ENCODE peak calls at places on chromosome 20, in seven cellular contexts. A, L, J, N, Z, G and K are unnamed samples.
A peak's percentile ranks its signal among the peaks of the same experiment; 100 is the strongest.

GRCh38 chr20:49853640-49854039 is 41.0 kb downstream of the SLC9A8 start:
- DNase-seq in A (no peak), L (no peak), J (peak; percentile 89), N (peak; percentile 63), Z (no peak), G (no peak), K (peak; percentile 78)

GRCh38 chr20:9392892-9393857 is 121.2 kb upstream of the LAMP5 start:
- DNase-seq in A (peak; percentile 67), L (no peak), J (peak; percentile 81), N (peak; percentile 82), Z (peak; percentile 29), G (no peak), K (no peak)

GRCh38 chr20:22905667-22906066 is 129.4 kb upstream of the SSTR4 start:
- DNase-seq in A (no peak), L (no peak), J (peak; percentile 63), N (peak; percentile 89), Z (peak; percentile 21), G (no peak), K (no peak)

GRCh38 chr20:44959082-44959895 is 908 bp downstream of the TOMM34 start:
- DNase-seq in A (no peak), L (no peak), J (peak; percentile 67), N (peak; percentile 51), Z (no peak), G (no peak), K (no peak)

GRCh38 chr20:21632654-21633053 is 72.8 kb upstream of the PAX1 start:
- DNase-seq in A (no peak), L (no peak), J (no peak), N (no peak), Z (no peak), G (no peak), K (no peak)

GRCh38 chr20:32006841-32007786 is 3.1 kb upstream of the CCM2L start:
- DNase-seq in A (no peak), L (no peak), J (peak; percentile 41), N (no peak), Z (no peak), G (no peak), K (no peak)

GRCh38 chr20:52649727-52650126 is 322.4 kb upstream of the TSHZ2 start:
- DNase-seq in A (no peak), L (no peak), J (no peak), N (no peak), Z (no peak), G (no peak), K (peak; percentile 11)

GRCh38 chr20:14951707-14952106 is 614.3 kb upstream of the FLRT3 start:
- DNase-seq in A (no peak), L (no peak), J (peak; percentile 35), N (peak; percentile 21), Z (no peak), G (peak; percentile 50), K (peak; percentile 1)

GRCh38 chr20:25336561-25337422 is 53.8 kb downstream of the ABHD12 start:
- DNase-seq in A (no peak), L (no peak), J (peak; percentile 79), N (peak; percentile 57), Z (no peak), G (no peak), K (no peak)

GRCh38 chr20:46206025-46206424 is 87.9 kb downstream of the CD40 start:
- DNase-seq in A (peak; percentile 33), L (no peak), J (peak; percentile 43), N (peak; percentile 69), Z (no peak), G (no peak), K (peak; percentile 38)

GRCh38 chr20:8461186-8461585 is 329.1 kb downstream of the PLCB1 start:
- DNase-seq in A (no peak), L (no peak), J (no peak), N (no peak), Z (no peak), G (no peak), K (no peak)

GRCh38 chr20:62219101-62219991 is 732 bp downstream of the HRH3 start:
- DNase-seq in A (no peak), L (no peak), J (peak; percentile 23), N (no peak), Z (no peak), G (no peak), K (no peak)
- H3K4me3 ChIP-seq in A (peak overlapping the region; percentile 52), L (no peak overlapping the region), J (no peak overlapping the region), N (peak overlapping the region; percentile 24), Z (no peak overlapping the region), G (no peak overlapping the region), K (no peak overlapping the region)

DNA sequence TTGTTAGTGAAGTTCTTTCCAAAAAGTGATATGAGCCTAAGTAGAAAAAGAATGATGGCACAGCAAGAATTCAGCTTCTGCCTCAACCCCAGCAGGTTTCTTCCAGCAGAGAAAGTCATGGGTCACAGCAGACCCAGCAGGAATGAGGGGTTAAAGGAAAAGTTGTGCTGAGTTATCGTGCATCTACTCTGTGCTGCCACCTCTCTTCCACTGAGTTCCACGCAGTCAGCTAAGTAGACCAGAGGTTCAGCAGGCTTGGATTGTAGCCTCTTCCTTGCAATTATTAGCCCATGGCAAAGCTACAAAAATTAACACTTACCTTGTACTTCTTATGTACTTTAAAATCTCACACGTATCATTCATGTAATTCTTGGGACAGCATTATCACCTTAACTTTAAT is 510.8 kb downstream of the PTPRT start:
- DNase-seq in A (no peak), L (no peak), J (no peak), N (no peak), Z (no peak), G (no peak), K (no peak)
- TF ChIP-seq CTCF in A (no peak), L (no peak), J (no peak), N (no peak), Z (no peak), G (no peak), K (peak; percentile 44)

GRCh38 chr20:6123650-6124014 is 802 bp upstream of the FERMT1 start:
- DNase-seq in A (no peak), L (no peak), J (no peak), N (no peak), Z (no peak), G (no peak), K (no peak)
- H3K4me3 ChIP-seq in A (no peak overlapping the region), L (no peak overlapping the region), J (peak overlapping the region; percentile 62), N (no peak overlapping the region), Z (no peak overlapping the region), G (no peak overlapping the region), K (peak overlapping the region; percentile 84)

GRCh38 chr20:5073154-5074049 is 46.4 kb downstream of the PCNA start:
- DNase-seq in A (peak; percentile 97), L (peak; percentile 96), J (peak; percentile 24), N (peak; percentile 58), Z (peak; percentile 84), G (peak; percentile 23), K (peak; percentile 99)
- TF ChIP-seq CTCF in A (no peak), L (no peak), J (no peak), N (no peak), Z (no peak), G (no peak), K (no peak)

GRCh38 chr20:34560141-34560523 is 1.6 kb downstream of the MAP1LC3A start:
- DNase-seq in A (no peak), L (no peak), J (no peak), N (no peak), Z (no peak), G (no peak), K (no peak)

GRCh38 chr20:34557936-34558319 is 590 bp upstream of the MAP1LC3A start:
- DNase-seq in A (no peak), L (no peak), J (no peak), N (no peak), Z (no peak), G (no peak), K (no peak)

GRCh38 chr20:34558320-34559202 is at the start of gene MAP1LC3A:
- DNase-seq in A (peak; percentile 97), L (peak; percentile 99), J (peak; percentile 97), N (peak; percentile 98), Z (peak; percentile 95), G (peak; percentile 57), K (peak; percentile 41)

GRCh38 chr20:34560614-34561013 is 2.1 kb downstream of the MAP1LC3A start:
- DNase-seq in A (no peak), L (no peak), J (no peak), N (no peak), Z (no peak), G (no peak), K (no peak)

DNA sequence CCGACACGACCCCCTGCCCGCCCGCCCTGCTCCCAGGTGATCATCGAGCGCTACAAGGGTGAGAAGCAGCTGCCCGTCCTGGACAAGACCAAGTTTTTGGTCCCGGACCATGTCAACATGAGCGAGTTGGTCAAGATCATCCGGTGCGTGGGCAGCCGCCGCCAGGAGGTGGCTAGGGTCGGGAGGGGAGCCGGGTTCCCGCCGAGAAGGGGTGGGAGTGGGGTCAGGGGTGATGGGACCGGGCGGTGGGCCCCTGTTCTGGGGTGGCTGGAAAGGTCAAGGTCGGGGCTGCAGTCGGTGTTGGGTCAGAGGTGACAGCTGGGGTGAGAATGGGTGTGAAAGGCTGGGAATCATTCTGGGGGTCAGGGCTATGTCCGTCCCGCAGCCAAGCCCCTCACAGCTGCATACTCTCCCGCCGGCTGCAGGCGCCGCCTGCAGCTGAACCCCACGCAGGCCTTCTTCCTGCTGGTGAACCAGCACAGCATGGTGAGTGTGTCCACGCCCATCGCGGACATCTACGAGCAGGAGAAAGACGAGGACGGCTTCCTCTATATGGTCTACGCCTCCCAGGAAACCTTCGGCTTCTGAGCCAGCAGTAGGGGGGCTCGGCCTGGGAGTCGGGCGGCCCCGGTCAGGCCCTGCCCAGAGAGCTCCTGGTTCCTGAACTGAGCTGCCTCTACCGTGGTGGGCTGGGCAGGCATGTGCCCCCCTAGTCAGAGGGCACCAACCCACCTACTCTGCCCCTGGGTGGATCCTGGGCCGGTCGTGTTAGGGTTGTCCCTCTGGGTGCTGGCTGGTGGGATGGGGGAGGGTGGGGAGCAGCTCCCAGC is 1.0 kb downstream of the MAP1LC3A start:
- DNase-seq in A (no peak), L (no peak), J (peak; percentile 52), N (peak; percentile 26), Z (no peak), G (no peak), K (no peak)
- H3K4me3 ChIP-seq in A (peak overlapping the region; percentile 71), L (no peak overlapping the region), J (peak overlapping the region; percentile 69), N (peak overlapping the region; percentile 39), Z (peak overlapping the region; percentile 69), G (peak overlapping the region; percentile 88), K (no peak overlapping the region)

GRCh38 chr20:61861858-61862257 is 203.8 kb downstream of the TAF4 start:
- DNase-seq in A (no peak), L (no peak), J (no peak), N (no peak), Z (no peak), G (no peak), K (no peak)
- TF ChIP-seq CTCF in A (no peak), L (no peak), J (no peak), N (no peak), Z (no peak), G (no peak), K (no peak)